ENCODE peak calls at places on chromosome 5, in four cellular contexts. One of them, this sample, is unnamed.

GRCh38 chr5:137822158-137822764 is 45.4 kb upstream of the MYOT start:
- DNase-seq in astrocyte: peak; percentile 23
- DNase-seq in foreskin keratinocyte: peak; percentile 13
- DNase-seq in T-helper 17 cell: no peak
- DNase-seq in this sample: peak; percentile 81

GRCh38 chr5:157959355-157959754 is 100.4 kb upstream of the CLINT1 start:
- DNase-seq in astrocyte: no peak
- DNase-seq in T-helper 17 cell: no peak
- DNase-seq in foreskin keratinocyte: no peak
- DNase-seq in this sample: no peak

GRCh38 chr5:108720416-108720815 is 27.3 kb upstream of the FER start:
- DNase-seq in foreskin keratinocyte: peak; percentile 29
- DNase-seq in astrocyte: peak; percentile 9
- DNase-seq in T-helper 17 cell: no peak
- DNase-seq in this sample: no peak

GRCh38 chr5:95859327-95860060 is 37.0 kb upstream of the GLRX start:
- DNase-seq in foreskin keratinocyte: peak; percentile 88
- DNase-seq in T-helper 17 cell: no peak
- DNase-seq in astrocyte: no peak
- DNase-seq in this sample: peak; percentile 70

GRCh38 chr5:127410906-127411780 is 106.3 kb upstream of the PRRC1 start:
- DNase-seq in T-helper 17 cell: no peak
- DNase-seq in foreskin keratinocyte: no peak
- DNase-seq in astrocyte: no peak
- DNase-seq in this sample: no peak

GRCh38 chr5:43113546-43113945 is 7.2 kb upstream of the ZNF131 start:
- DNase-seq in astrocyte: no peak
- DNase-seq in T-helper 17 cell: no peak
- DNase-seq in foreskin keratinocyte: no peak
- DNase-seq in this sample: no peak

GRCh38 chr5:58383459-58383858 is 76.4 kb downstream of the PLK2 start:
- DNase-seq in T-helper 17 cell: no peak
- DNase-seq in foreskin keratinocyte: no peak
- DNase-seq in astrocyte: no peak
- DNase-seq in this sample: no peak

GRCh38 chr5:75034137-75034739 is 18.1 kb downstream of the GCNT4 start:
- DNase-seq in T-helper 17 cell: no peak
- DNase-seq in foreskin keratinocyte: no peak
- DNase-seq in astrocyte: no peak
- DNase-seq in this sample: no peak

GRCh38 chr5:168468836-168469235 is 17.4 kb upstream of the RARS1 start:
- DNase-seq in T-helper 17 cell: no peak
- DNase-seq in foreskin keratinocyte: no peak
- DNase-seq in astrocyte: peak; percentile 89
- DNase-seq in this sample: no peak

GRCh38 chr5:133732536-133732935 is 120.2 kb upstream of the FSTL4 start:
- DNase-seq in astrocyte: no peak
- DNase-seq in T-helper 17 cell: no peak
- DNase-seq in foreskin keratinocyte: no peak
- DNase-seq in this sample: peak; percentile 40

GRCh38 chr5:107968998-107969397 is 298.3 kb upstream of the EFNA5 start:
- DNase-seq in T-helper 17 cell: no peak
- DNase-seq in astrocyte: peak; percentile 49
- DNase-seq in foreskin keratinocyte: no peak
- DNase-seq in this sample: no peak

GRCh38 chr5:67640011-67640410 is 443.4 kb upstream of the CD180 start:
- DNase-seq in astrocyte: no peak
- DNase-seq in foreskin keratinocyte: no peak
- DNase-seq in T-helper 17 cell: no peak
- DNase-seq in this sample: no peak

GRCh38 chr5:130529111-130529510 is 624.8 kb downstream of the CHSY3 start:
- DNase-seq in T-helper 17 cell: no peak
- DNase-seq in astrocyte: no peak
- DNase-seq in foreskin keratinocyte: no peak
- DNase-seq in this sample: no peak

GRCh38 chr5:126052120-126052519 is 371.1 kb upstream of the GRAMD2B start:
- DNase-seq in foreskin keratinocyte: no peak
- DNase-seq in T-helper 17 cell: no peak
- DNase-seq in astrocyte: no peak
- DNase-seq in this sample: no peak

GRCh38 chr5:15995206-15996052 is 184.2 kb downstream of the MARCHF11 start:
- DNase-seq in astrocyte: peak; percentile 21
- DNase-seq in T-helper 17 cell: no peak
- DNase-seq in foreskin keratinocyte: peak; percentile 48
- DNase-seq in this sample: no peak

GRCh38 chr5:139774980-139775654 is 20.5 kb upstream of the PSD2 start:
- DNase-seq in T-helper 17 cell: peak; percentile 79
- DNase-seq in foreskin keratinocyte: no peak
- DNase-seq in astrocyte: peak; percentile 30
- DNase-seq in this sample: peak; percentile 87

GRCh38 chr5:18395126-18396110 is 761.2 kb downstream of the TAF11L14 start:
- DNase-seq in foreskin keratinocyte: peak; percentile 10
- DNase-seq in T-helper 17 cell: no peak
- DNase-seq in astrocyte: no peak
- DNase-seq in this sample: no peak

GRCh38 chr5:42668254-42668653 is 88.4 kb upstream of the CCDC152 start:
- DNase-seq in T-helper 17 cell: no peak
- DNase-seq in astrocyte: no peak
- DNase-seq in foreskin keratinocyte: no peak
- DNase-seq in this sample: no peak

GRCh38 chr5:177429248-177430045 is 3.0 kb downstream of the GRK6 start:
- DNase-seq in foreskin keratinocyte: no peak
- DNase-seq in T-helper 17 cell: peak; percentile 67
- DNase-seq in astrocyte: no peak
- DNase-seq in this sample: no peak

GRCh38 chr5:65828507-65828906 is 97.9 kb upstream of the ERBIN start:
- DNase-seq in foreskin keratinocyte: no peak
- DNase-seq in astrocyte: peak; percentile 26
- DNase-seq in T-helper 17 cell: no peak
- DNase-seq in this sample: no peak

GRCh38 chr5:107474724-107475489 is 195.8 kb downstream of the EFNA5 start:
- DNase-seq in astrocyte: no peak
- DNase-seq in foreskin keratinocyte: no peak
- DNase-seq in T-helper 17 cell: no peak
- DNase-seq in this sample: no peak

GRCh38 chr5:133367413-133367812 is 244.9 kb downstream of the FSTL4 start:
- DNase-seq in astrocyte: no peak
- DNase-seq in foreskin keratinocyte: no peak
- DNase-seq in T-helper 17 cell: no peak
- DNase-seq in this sample: no peak

GRCh38 chr5:10874561-10874960 is 113.5 kb upstream of the DAP start:
- DNase-seq in foreskin keratinocyte: no peak
- DNase-seq in T-helper 17 cell: no peak
- DNase-seq in astrocyte: no peak
- DNase-seq in this sample: no peak

GRCh38 chr5:100746730-100747129 is 156.4 kb downstream of the ST8SIA4 start:
- DNase-seq in T-helper 17 cell: no peak
- DNase-seq in foreskin keratinocyte: no peak
- DNase-seq in astrocyte: no peak
- DNase-seq in this sample: no peak

GRCh38 chr5:115580941-115581340 is 21.3 kb downstream of the TICAM2 start:
- DNase-seq in T-helper 17 cell: no peak
- DNase-seq in astrocyte: no peak
- DNase-seq in foreskin keratinocyte: no peak
- DNase-seq in this sample: no peak

GRCh38 chr5:154277499-154277898 is 87.0 kb downstream of the GALNT10 start:
- DNase-seq in foreskin keratinocyte: no peak
- DNase-seq in astrocyte: no peak
- DNase-seq in T-helper 17 cell: no peak
- DNase-seq in this sample: no peak

GRCh38 chr5:39906146-39906545 is 481.4 kb upstream of the DAB2 start:
- DNase-seq in astrocyte: peak; percentile 39
- DNase-seq in T-helper 17 cell: no peak
- DNase-seq in foreskin keratinocyte: peak; percentile 52
- DNase-seq in this sample: no peak

GRCh38 chr5:40834391-40834848 is 602 bp downstream of the RPL37 start:
- DNase-seq in astrocyte: peak; percentile 29
- DNase-seq in foreskin keratinocyte: no peak
- DNase-seq in T-helper 17 cell: peak; percentile 44
- DNase-seq in this sample: no peak

GRCh38 chr5:124907098-124907644 is 160.7 kb upstream of the ZNF608 start:
- DNase-seq in T-helper 17 cell: no peak
- DNase-seq in astrocyte: no peak
- DNase-seq in foreskin keratinocyte: no peak
- DNase-seq in this sample: no peak

GRCh38 chr5:98308960-98309359 is 464.5 kb upstream of the RGMB start:
- DNase-seq in foreskin keratinocyte: peak; percentile 75
- DNase-seq in astrocyte: peak; percentile 68
- DNase-seq in T-helper 17 cell: no peak
- DNase-seq in this sample: no peak

GRCh38 chr5:59793000-59793399 is 100.5 kb downstream of the PDE4D start:
- DNase-seq in astrocyte: peak; percentile 97
- DNase-seq in foreskin keratinocyte: peak; percentile 97
- DNase-seq in T-helper 17 cell: no peak
- DNase-seq in this sample: peak; percentile 66

GRCh38 chr5:1318659-1319251 is 23.9 kb upstream of the TERT start:
- DNase-seq in foreskin keratinocyte: no peak
- DNase-seq in T-helper 17 cell: no peak
- DNase-seq in astrocyte: no peak
- DNase-seq in this sample: peak; percentile 36

This sample was measured in islet precursor cell.